ENCODE peak calls at places on chromosome 1, in ten cellular contexts. One of them, this sample, is unnamed.

GRCh38 chr1:150144606-150145005 is 5.1 kb upstream of the PLEKHO1 start:
- DNase-seq in NCI-H1105: no peak
- DNase-seq in activated gamma-delta T cell treated with Interleukin-2 at 50 U/mL for 16 hours: no peak
- DNase-seq in ascending aorta: no peak
- DNase-seq in PC-9: no peak
- DNase-seq in Peyer's patch: no peak
- DNase-seq in omental fat pad: no peak
- DNase-seq in RPMI7951: no peak
- DNase-seq in cardiac fibroblast: no peak
- DNase-seq in AG08396: no peak
- DNase-seq in this sample: no peak

GRCh38 chr1:27049607-27050006 is 37.0 kb upstream of the TENT5B start:
- DNase-seq in NCI-H1105: no peak
- DNase-seq in activated gamma-delta T cell treated with Interleukin-2 at 50 U/mL for 16 hours: no peak
- DNase-seq in ascending aorta: no peak
- DNase-seq in PC-9: no peak
- DNase-seq in Peyer's patch: no peak
- DNase-seq in omental fat pad: no peak
- DNase-seq in RPMI7951: no peak
- DNase-seq in cardiac fibroblast: no peak
- DNase-seq in AG08396: no peak
- DNase-seq in this sample: no peak

GRCh38 chr1:202247837-202248795 is 54.5 kb downstream of the LGR6 start:
- DNase-seq in NCI-H1105: peak; percentile 36
- DNase-seq in activated gamma-delta T cell treated with Interleukin-2 at 50 U/mL for 16 hours: no peak
- DNase-seq in ascending aorta: no peak
- DNase-seq in PC-9: no peak
- DNase-seq in Peyer's patch: no peak
- DNase-seq in omental fat pad: no peak
- DNase-seq in RPMI7951: peak; percentile 72
- DNase-seq in cardiac fibroblast: no peak
- DNase-seq in AG08396: no peak
- DNase-seq in this sample: no peak

GRCh38 chr1:61472876-61473275 is 252.1 kb downstream of the TM2D1 start:
- DNase-seq in NCI-H1105: no peak
- DNase-seq in activated gamma-delta T cell treated with Interleukin-2 at 50 U/mL for 16 hours: no peak
- DNase-seq in ascending aorta: no peak
- DNase-seq in PC-9: no peak
- DNase-seq in Peyer's patch: no peak
- DNase-seq in omental fat pad: no peak
- DNase-seq in RPMI7951: no peak
- DNase-seq in cardiac fibroblast: peak; percentile 58
- DNase-seq in AG08396: no peak
- DNase-seq in this sample: no peak

GRCh38 chr1:82861749-82862148 is 1061.0 kb downstream of the ADGRL2 start:
- DNase-seq in NCI-H1105: no peak
- DNase-seq in activated gamma-delta T cell treated with Interleukin-2 at 50 U/mL for 16 hours: no peak
- DNase-seq in ascending aorta: no peak
- DNase-seq in PC-9: no peak
- DNase-seq in Peyer's patch: no peak
- DNase-seq in omental fat pad: no peak
- DNase-seq in RPMI7951: no peak
- DNase-seq in cardiac fibroblast: no peak
- DNase-seq in AG08396: no peak
- DNase-seq in this sample: no peak

GRCh38 chr1:56803561-56804156 is 15.5 kb downstream of the FYB2 start:
- DNase-seq in NCI-H1105: no peak
- DNase-seq in activated gamma-delta T cell treated with Interleukin-2 at 50 U/mL for 16 hours: no peak
- DNase-seq in ascending aorta: no peak
- DNase-seq in PC-9: peak; percentile 51
- DNase-seq in Peyer's patch: no peak
- DNase-seq in omental fat pad: no peak
- DNase-seq in RPMI7951: peak; percentile 49
- DNase-seq in cardiac fibroblast: peak; percentile 45
- DNase-seq in AG08396: peak; percentile 27
- DNase-seq in this sample: no peak

GRCh38 chr1:231252336-231252735 is 11.3 kb downstream of the GNPAT start:
- DNase-seq in NCI-H1105: no peak
- DNase-seq in activated gamma-delta T cell treated with Interleukin-2 at 50 U/mL for 16 hours: no peak
- DNase-seq in ascending aorta: no peak
- DNase-seq in PC-9: no peak
- DNase-seq in Peyer's patch: no peak
- DNase-seq in omental fat pad: no peak
- DNase-seq in RPMI7951: no peak
- DNase-seq in cardiac fibroblast: no peak
- DNase-seq in AG08396: no peak
- DNase-seq in this sample: no peak

GRCh38 chr1:110060034-110060661 is 10.3 kb downstream of the ALX3 start:
- DNase-seq in NCI-H1105: peak; percentile 1
- DNase-seq in activated gamma-delta T cell treated with Interleukin-2 at 50 U/mL for 16 hours: peak; percentile 69
- DNase-seq in ascending aorta: no peak
- DNase-seq in PC-9: peak; percentile 28
- DNase-seq in Peyer's patch: peak; percentile 54
- DNase-seq in omental fat pad: peak; percentile 38
- DNase-seq in RPMI7951: peak; percentile 34
- DNase-seq in cardiac fibroblast: peak; percentile 46
- DNase-seq in AG08396: no peak
- DNase-seq in this sample: no peak

GRCh38 chr1:65921461-65921860 is 128.8 kb downstream of the PDE4B start:
- DNase-seq in NCI-H1105: no peak
- DNase-seq in activated gamma-delta T cell treated with Interleukin-2 at 50 U/mL for 16 hours: no peak
- DNase-seq in ascending aorta: no peak
- DNase-seq in PC-9: no peak
- DNase-seq in Peyer's patch: no peak
- DNase-seq in omental fat pad: no peak
- DNase-seq in RPMI7951: no peak
- DNase-seq in cardiac fibroblast: no peak
- DNase-seq in AG08396: no peak
- DNase-seq in this sample: no peak

GRCh38 chr1:222099746-222100145 is 357.9 kb upstream of the DUSP10 start:
- DNase-seq in NCI-H1105: no peak
- DNase-seq in activated gamma-delta T cell treated with Interleukin-2 at 50 U/mL for 16 hours: no peak
- DNase-seq in ascending aorta: no peak
- DNase-seq in PC-9: no peak
- DNase-seq in Peyer's patch: no peak
- DNase-seq in omental fat pad: no peak
- DNase-seq in RPMI7951: no peak
- DNase-seq in cardiac fibroblast: no peak
- DNase-seq in AG08396: no peak
- DNase-seq in this sample: no peak

GRCh38 chr1:110786802-110787327 is 86.1 kb upstream of the CD53 start:
- DNase-seq in NCI-H1105: no peak
- DNase-seq in activated gamma-delta T cell treated with Interleukin-2 at 50 U/mL for 16 hours: no peak
- DNase-seq in ascending aorta: no peak
- DNase-seq in PC-9: no peak
- DNase-seq in Peyer's patch: no peak
- DNase-seq in omental fat pad: no peak
- DNase-seq in RPMI7951: no peak
- DNase-seq in cardiac fibroblast: no peak
- DNase-seq in AG08396: no peak
- DNase-seq in this sample: no peak

GRCh38 chr1:32342704-32343103 is 6.7 kb upstream of the MARCKSL1 start:
- DNase-seq in NCI-H1105: no peak
- DNase-seq in activated gamma-delta T cell treated with Interleukin-2 at 50 U/mL for 16 hours: no peak
- DNase-seq in ascending aorta: no peak
- DNase-seq in PC-9: no peak
- DNase-seq in Peyer's patch: no peak
- DNase-seq in omental fat pad: no peak
- DNase-seq in RPMI7951: no peak
- DNase-seq in cardiac fibroblast: no peak
- DNase-seq in AG08396: no peak
- DNase-seq in this sample: no peak

GRCh38 chr1:207822602-207823451 is 71.0 kb downstream of the CD46 start:
- DNase-seq in NCI-H1105: no peak
- DNase-seq in activated gamma-delta T cell treated with Interleukin-2 at 50 U/mL for 16 hours: peak; percentile 46
- DNase-seq in ascending aorta: peak; percentile 85
- DNase-seq in PC-9: peak; percentile 87
- DNase-seq in Peyer's patch: peak; percentile 90
- DNase-seq in omental fat pad: peak; percentile 68
- DNase-seq in RPMI7951: no peak
- DNase-seq in cardiac fibroblast: peak; percentile 74
- DNase-seq in AG08396: peak; percentile 95
- DNase-seq in this sample: peak; percentile 87

GRCh38 chr1:91684599-91685196 is 184.0 kb downstream of the CDC7 start:
- DNase-seq in NCI-H1105: no peak
- DNase-seq in activated gamma-delta T cell treated with Interleukin-2 at 50 U/mL for 16 hours: no peak
- DNase-seq in ascending aorta: no peak
- DNase-seq in PC-9: no peak
- DNase-seq in Peyer's patch: no peak
- DNase-seq in omental fat pad: no peak
- DNase-seq in RPMI7951: peak; percentile 72
- DNase-seq in cardiac fibroblast: peak; percentile 16
- DNase-seq in AG08396: no peak
- DNase-seq in this sample: no peak

GRCh38 chr1:19124273-19124672 is 85.8 kb downstream of the UBR4 start:
- DNase-seq in NCI-H1105: no peak
- DNase-seq in activated gamma-delta T cell treated with Interleukin-2 at 50 U/mL for 16 hours: no peak
- DNase-seq in ascending aorta: no peak
- DNase-seq in PC-9: no peak
- DNase-seq in Peyer's patch: no peak
- DNase-seq in omental fat pad: no peak
- DNase-seq in RPMI7951: no peak
- DNase-seq in cardiac fibroblast: no peak
- DNase-seq in AG08396: no peak
- DNase-seq in this sample: no peak

GRCh38 chr1:87957331-87957730 is 628.7 kb downstream of the LMO4 start:
- DNase-seq in NCI-H1105: no peak
- DNase-seq in activated gamma-delta T cell treated with Interleukin-2 at 50 U/mL for 16 hours: no peak
- DNase-seq in ascending aorta: no peak
- DNase-seq in PC-9: no peak
- DNase-seq in Peyer's patch: no peak
- DNase-seq in omental fat pad: no peak
- DNase-seq in RPMI7951: no peak
- DNase-seq in cardiac fibroblast: no peak
- DNase-seq in AG08396: no peak
- DNase-seq in this sample: no peak

GRCh38 chr1:46096269-46097148 is 35.9 kb downstream of the PIK3R3 start:
- DNase-seq in NCI-H1105: no peak
- DNase-seq in activated gamma-delta T cell treated with Interleukin-2 at 50 U/mL for 16 hours: no peak
- DNase-seq in ascending aorta: no peak
- DNase-seq in PC-9: no peak
- DNase-seq in Peyer's patch: no peak
- DNase-seq in omental fat pad: no peak
- DNase-seq in RPMI7951: no peak
- DNase-seq in cardiac fibroblast: no peak
- DNase-seq in AG08396: no peak
- DNase-seq in this sample: no peak

GRCh38 chr1:33149453-33150190 is 32.2 kb downstream of the TRIM62 start:
- DNase-seq in NCI-H1105: no peak
- DNase-seq in activated gamma-delta T cell treated with Interleukin-2 at 50 U/mL for 16 hours: no peak
- DNase-seq in ascending aorta: no peak
- DNase-seq in PC-9: peak; percentile 81
- DNase-seq in Peyer's patch: no peak
- DNase-seq in omental fat pad: no peak
- DNase-seq in RPMI7951: no peak
- DNase-seq in cardiac fibroblast: no peak
- DNase-seq in AG08396: no peak
- DNase-seq in this sample: no peak

GRCh38 chr1:101995984-101996731 is 568 bp downstream of the OLFM3 start:
- DNase-seq in NCI-H1105: peak; percentile 12
- DNase-seq in activated gamma-delta T cell treated with Interleukin-2 at 50 U/mL for 16 hours: no peak
- DNase-seq in ascending aorta: no peak
- DNase-seq in PC-9: no peak
- DNase-seq in Peyer's patch: no peak
- DNase-seq in omental fat pad: no peak
- DNase-seq in RPMI7951: no peak
- DNase-seq in cardiac fibroblast: no peak
- DNase-seq in AG08396: no peak
- DNase-seq in this sample: no peak

GRCh38 chr1:199821029-199821779 is 206.3 kb upstream of the NR5A2 start:
- DNase-seq in NCI-H1105: peak; percentile 87
- DNase-seq in activated gamma-delta T cell treated with Interleukin-2 at 50 U/mL for 16 hours: no peak
- DNase-seq in ascending aorta: no peak
- DNase-seq in PC-9: no peak
- DNase-seq in Peyer's patch: no peak
- DNase-seq in omental fat pad: no peak
- DNase-seq in RPMI7951: peak; percentile 28
- DNase-seq in cardiac fibroblast: peak; percentile 1
- DNase-seq in AG08396: no peak
- DNase-seq in this sample: no peak

GRCh38 chr1:219347843-219348475 is 174.3 kb downstream of the LYPLAL1 start:
- DNase-seq in NCI-H1105: no peak
- DNase-seq in activated gamma-delta T cell treated with Interleukin-2 at 50 U/mL for 16 hours: no peak
- DNase-seq in ascending aorta: no peak
- DNase-seq in PC-9: no peak
- DNase-seq in Peyer's patch: no peak
- DNase-seq in omental fat pad: no peak
- DNase-seq in RPMI7951: no peak
- DNase-seq in cardiac fibroblast: no peak
- DNase-seq in AG08396: no peak
- DNase-seq in this sample: peak; percentile 46

GRCh38 chr1:47436304-47436978 is 1.4 kb upstream of the FOXD2 start:
- DNase-seq in NCI-H1105: peak; percentile 69
- DNase-seq in activated gamma-delta T cell treated with Interleukin-2 at 50 U/mL for 16 hours: peak; percentile 69
- DNase-seq in ascending aorta: peak; percentile 27
- DNase-seq in PC-9: peak; percentile 82
- DNase-seq in Peyer's patch: peak; percentile 74
- DNase-seq in omental fat pad: peak; percentile 76
- DNase-seq in RPMI7951: peak; percentile 67
- DNase-seq in cardiac fibroblast: peak; percentile 74
- DNase-seq in AG08396: peak; percentile 90
- DNase-seq in this sample: peak; percentile 81

GRCh38 chr1:33292726-33293340 is 28.1 kb downstream of the A3GALT2 start:
- DNase-seq in NCI-H1105: no peak
- DNase-seq in activated gamma-delta T cell treated with Interleukin-2 at 50 U/mL for 16 hours: no peak
- DNase-seq in ascending aorta: no peak
- DNase-seq in PC-9: no peak
- DNase-seq in Peyer's patch: no peak
- DNase-seq in omental fat pad: no peak
- DNase-seq in RPMI7951: no peak
- DNase-seq in cardiac fibroblast: no peak
- DNase-seq in AG08396: peak; percentile 34
- DNase-seq in this sample: no peak

GRCh38 chr1:109477821-109478220 is 5.9 kb upstream of the ATXN7L2 start:
- DNase-seq in NCI-H1105: no peak
- DNase-seq in activated gamma-delta T cell treated with Interleukin-2 at 50 U/mL for 16 hours: no peak
- DNase-seq in ascending aorta: no peak
- DNase-seq in PC-9: no peak
- DNase-seq in Peyer's patch: no peak
- DNase-seq in omental fat pad: no peak
- DNase-seq in RPMI7951: peak; percentile 21
- DNase-seq in cardiac fibroblast: no peak
- DNase-seq in AG08396: no peak
- DNase-seq in this sample: no peak

This sample was measured in tibial nerve.